ENCODE peak calls at places on chromosomes 5 and 9, in ten cellular contexts. F is T-helper 9 cell; D is nucleus accumbens; U is IMR-90; Q is A549; X is sciatic nerve; N is HepG2; P is sigmoid colon; B is stimulated activated CD4-positive, alpha-beta T cell treated with anti-CD3 and anti-CD28 coated beads, Interleukin-15, amount 100 ng/mL, for 24 hours; G is effector memory CD8-positive, alpha-beta T cell. V is an unnamed sample.

GRCh38 chr9:131618071-131618479 is 72.8 kb downstream of the PRRT1B start:
- DNase-seq in N (peak), X (no peak), U (no peak), B (no peak), Q (no peak), P (no peak), G (no peak), D (no peak), F (no peak), V (no peak)

GRCh38 chr5:27494845-27495244 is 456.5 kb upstream of the CDH9 start:
- DNase-seq in F (no peak), G (no peak), B (no peak), U (no peak), P (no peak), Q (peak), X (no peak), N (no peak), D (no peak), V (no peak)

GRCh38 chr9:133803028-133803585 is 65.0 kb upstream of the SARDH start:
- DNase-seq in G (no peak), Q (no peak), P (no peak), B (no peak), U (peak), X (no peak), F (no peak), N (no peak), D (no peak), V (no peak)

GRCh38 chr9:122931851-122932199 is 513 bp upstream of the ZBTB26 start:
- DNase-seq in F (no peak), Q (no peak), U (peak), X (no peak), P (no peak), B (no peak), G (no peak), D (no peak), N (no peak), V (no peak)

GRCh38 chr9:129284607-129285291 is 106.7 kb upstream of the IER5L start:
- DNase-seq in P (peak), F (no peak), U (no peak), Q (no peak), X (peak), G (no peak), B (no peak), D (no peak), N (no peak), V (no peak)

GRCh38 chr5:157710887-157711286 is 20.3 kb upstream of the THG1L start:
- DNase-seq in P (no peak), Q (no peak), F (no peak), X (no peak), B (no peak), N (no peak), G (no peak), U (peak), D (no peak), V (no peak)

GRCh38 chr9:36041491-36041890 is 4.8 kb downstream of the RECK start:
- DNase-seq in B (no peak), Q (no peak), P (no peak), G (no peak), F (no peak), D (no peak), X (no peak), N (no peak), U (no peak), V (no peak)

GRCh38 chr9:133658442-133659431 is 22.6 kb downstream of the DBH start:
- DNase-seq in U (peak), Q (peak), N (peak), G (no peak), F (no peak), P (no peak), B (peak), X (no peak), D (no peak), V (no peak)

GRCh38 chr9:114224247-114224610 is 68.9 kb downstream of the COL27A1 start:
- DNase-seq in P (no peak), B (no peak), F (no peak), Q (peak), D (no peak), G (no peak), U (peak), X (no peak), N (peak), V (no peak)

GRCh38 chr9:120934271-120934670 is 7.7 kb upstream of the TRAF1 start:
- DNase-seq in X (no peak), P (no peak), D (no peak), B (no peak), G (no peak), Q (no peak), F (no peak), N (no peak), U (no peak), V (no peak)

GRCh38 chr9:113151696-113152630 is 1.2 kb downstream of the SLC31A2 start:
- DNase-seq in X (no peak), G (no peak), Q (no peak), D (no peak), F (no peak), U (no peak), N (no peak), P (no peak), B (no peak), V (no peak)

V was measured in hypothalamus.